ENCODE peak calls at places on chromosomes 3 and 15, in six cellular contexts. One of them, this sample, is unnamed.

GRCh38 chr3:95217661-95218060 is 1154.8 kb downstream of the NSUN3 start:
- DNase-seq in IMR-90: no peak
- DNase-seq in H9: no peak
- DNase-seq in neuronal stem cell: no peak
- DNase-seq in H1: no peak
- DNase-seq in trophoblast cell: no peak
- DNase-seq in this sample: no peak

GRCh38 chr15:25743909-25744275 is 119.2 kb downstream of the ATP10A start:
- DNase-seq in IMR-90: no peak
- DNase-seq in H9: no peak
- DNase-seq in neuronal stem cell: no peak
- DNase-seq in H1: no peak
- DNase-seq in trophoblast cell: no peak
- DNase-seq in this sample: no peak

GRCh38 chr3:185637388-185637787 is 51.3 kb downstream of the SENP2 start:
- DNase-seq in IMR-90: no peak
- DNase-seq in H9: no peak
- DNase-seq in neuronal stem cell: no peak
- DNase-seq in H1: no peak
- DNase-seq in trophoblast cell: no peak
- DNase-seq in this sample: no peak

GRCh38 chr15:99434506-99435137 is 131.2 kb upstream of the MEF2A start:
- DNase-seq in IMR-90: no peak
- DNase-seq in H9: no peak
- DNase-seq in neuronal stem cell: no peak
- DNase-seq in H1: no peak
- DNase-seq in trophoblast cell: no peak
- DNase-seq in this sample: no peak

GRCh38 chr15:72758195-72758594 is 25.4 kb downstream of the ADPGK start:
- DNase-seq in IMR-90: peak
- DNase-seq in H9: no peak
- DNase-seq in neuronal stem cell: no peak
- DNase-seq in H1: no peak
- DNase-seq in trophoblast cell: no peak
- DNase-seq in this sample: peak

GRCh38 chr3:52834871-52835501 is at the start of gene MUSTN1:
- DNase-seq in IMR-90: peak
- DNase-seq in H9: no peak
- DNase-seq in neuronal stem cell: peak
- DNase-seq in H1: no peak
- DNase-seq in trophoblast cell: no peak
- DNase-seq in this sample: peak

GRCh38 chr3:71391361-71391760 is 192.2 kb downstream of the FOXP1 start:
- DNase-seq in IMR-90: no peak
- DNase-seq in H9: no peak
- DNase-seq in neuronal stem cell: no peak
- DNase-seq in H1: no peak
- DNase-seq in trophoblast cell: no peak
- DNase-seq in this sample: no peak

GRCh38 chr3:105876745-105877624 is 8.2 kb upstream of the CBLB start:
- DNase-seq in IMR-90: no peak
- DNase-seq in H9: no peak
- DNase-seq in neuronal stem cell: no peak
- DNase-seq in H1: no peak
- DNase-seq in trophoblast cell: no peak
- DNase-seq in this sample: no peak

GRCh38 chr15:100264994-100265640 is 76.7 kb downstream of the ADAMTS17 start:
- DNase-seq in IMR-90: no peak
- DNase-seq in H9: no peak
- DNase-seq in neuronal stem cell: no peak
- DNase-seq in H1: no peak
- DNase-seq in trophoblast cell: no peak
- DNase-seq in this sample: no peak

GRCh38 chr15:67110400-67110799 is 45.0 kb downstream of the SMAD3 start:
- DNase-seq in IMR-90: no peak
- DNase-seq in H9: no peak
- DNase-seq in neuronal stem cell: no peak
- DNase-seq in H1: no peak
- DNase-seq in trophoblast cell: no peak
- DNase-seq in this sample: no peak

GRCh38 chr3:129966876-129967275 is 7.6 kb upstream of the TRH start:
- DNase-seq in IMR-90: no peak
- DNase-seq in H9: no peak
- DNase-seq in neuronal stem cell: no peak
- DNase-seq in H1: no peak
- DNase-seq in trophoblast cell: no peak
- DNase-seq in this sample: no peak
- H3K14ac ChIP-seq in IMR-90: no peak
- H3K14ac ChIP-seq in H9: no peak
- H3K14ac ChIP-seq in neuronal stem cell: no peak
- H3K14ac ChIP-seq in H1: no peak
- H3K14ac ChIP-seq in trophoblast cell: no peak
- H3K14ac ChIP-seq in this sample: no peak

DNA sequence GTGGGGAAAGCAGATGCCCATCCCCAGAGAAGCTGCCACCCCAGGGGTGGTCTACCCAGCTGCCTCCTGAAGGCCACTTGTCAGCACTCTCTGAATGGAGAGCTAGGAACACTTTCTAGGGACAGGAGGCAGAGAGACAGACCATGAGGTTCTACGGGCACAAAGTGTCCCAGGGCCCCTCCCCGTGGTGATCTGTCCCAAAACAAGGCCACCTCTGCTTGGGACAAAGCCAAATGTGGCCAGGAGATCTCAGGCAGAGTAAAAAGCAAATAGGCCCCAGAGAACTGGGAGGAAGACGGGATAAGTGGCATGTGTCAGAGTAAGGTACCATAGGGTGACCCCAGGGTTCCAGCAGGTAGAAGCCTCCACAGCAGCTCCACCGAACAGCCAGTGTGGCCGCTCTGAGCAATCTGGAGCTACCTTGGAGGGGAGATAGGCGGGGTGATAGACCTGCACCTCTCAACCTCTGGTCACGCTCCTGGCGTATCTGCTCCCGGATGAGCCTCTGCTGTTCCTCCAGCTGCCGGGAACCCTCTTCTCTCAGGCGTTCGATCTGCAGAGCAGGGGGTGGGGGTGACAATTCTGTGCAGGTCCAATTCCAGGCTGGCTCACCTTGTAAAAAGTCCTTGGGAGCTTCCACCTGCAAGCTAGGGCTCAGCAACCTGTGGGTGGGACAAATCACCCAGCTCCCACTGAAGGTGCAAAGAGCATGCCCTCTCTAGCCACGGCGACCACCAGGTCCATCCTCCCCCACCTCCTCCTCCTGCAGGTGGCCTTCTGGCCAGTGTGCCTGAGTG is 6.2 kb downstream of the C15orf62 start:
- DNase-seq in IMR-90: no peak
- DNase-seq in H9: no peak
- DNase-seq in neuronal stem cell: no peak
- DNase-seq in H1: no peak
- DNase-seq in trophoblast cell: no peak
- DNase-seq in this sample: no peak
- H3K14ac ChIP-seq in IMR-90: no peak
- H3K14ac ChIP-seq in H9: no peak
- H3K14ac ChIP-seq in neuronal stem cell: no peak
- H3K14ac ChIP-seq in H1: no peak
- H3K14ac ChIP-seq in trophoblast cell: no peak
- H3K14ac ChIP-seq in this sample: no peak

DNA sequence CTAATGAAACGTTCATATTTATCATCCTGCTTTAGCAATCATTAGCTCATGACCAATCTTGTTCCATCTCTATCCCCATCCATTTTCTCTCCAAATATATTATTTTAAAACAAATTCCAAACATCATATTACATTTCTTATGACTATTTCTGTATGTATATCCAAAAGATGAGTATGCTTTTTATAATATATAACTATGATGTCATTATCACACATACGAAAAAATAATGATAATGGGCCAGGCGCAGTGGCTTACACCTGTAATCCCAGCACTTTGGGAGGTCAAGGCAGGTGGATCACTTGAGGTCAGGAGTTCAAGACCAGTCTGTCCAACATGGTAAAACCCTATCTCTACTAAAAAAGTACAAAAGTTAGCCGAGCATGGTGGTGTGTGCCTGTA is 280.4 kb downstream of the FHIT start:
- DNase-seq in IMR-90: no peak
- DNase-seq in H9: no peak
- DNase-seq in neuronal stem cell: no peak
- DNase-seq in H1: no peak
- DNase-seq in trophoblast cell: no peak
- DNase-seq in this sample: no peak
- H3K14ac ChIP-seq in IMR-90: no peak
- H3K14ac ChIP-seq in H9: no peak
- H3K14ac ChIP-seq in neuronal stem cell: no peak
- H3K14ac ChIP-seq in H1: no peak
- H3K14ac ChIP-seq in trophoblast cell: no peak
- H3K14ac ChIP-seq in this sample: no peak

GRCh38 chr3:64188810-64189560 is 36.3 kb downstream of the PRICKLE2 start:
- DNase-seq in IMR-90: peak
- DNase-seq in H9: no peak
- DNase-seq in neuronal stem cell: no peak
- DNase-seq in H1: no peak
- DNase-seq in trophoblast cell: peak
- DNase-seq in this sample: peak
- H3K14ac ChIP-seq in IMR-90: peak
- H3K14ac ChIP-seq in H9: no peak
- H3K14ac ChIP-seq in neuronal stem cell: no peak
- H3K14ac ChIP-seq in H1: no peak
- H3K14ac ChIP-seq in trophoblast cell: no peak
- H3K14ac ChIP-seq in this sample: no peak

GRCh38 chr15:90025461-90026033 is 24.4 kb downstream of the ZNF710 start:
- DNase-seq in IMR-90: no peak
- DNase-seq in H9: no peak
- DNase-seq in neuronal stem cell: no peak
- DNase-seq in H1: no peak
- DNase-seq in trophoblast cell: no peak
- DNase-seq in this sample: no peak
- H3K14ac ChIP-seq in IMR-90: no peak
- H3K14ac ChIP-seq in H9: no peak
- H3K14ac ChIP-seq in neuronal stem cell: no peak
- H3K14ac ChIP-seq in H1: no peak
- H3K14ac ChIP-seq in trophoblast cell: no peak
- H3K14ac ChIP-seq in this sample: no peak

GRCh38 chr3:116002240-116002639 is 378.9 kb downstream of the GAP43 start:
- DNase-seq in IMR-90: no peak
- DNase-seq in H9: no peak
- DNase-seq in neuronal stem cell: no peak
- DNase-seq in H1: no peak
- DNase-seq in trophoblast cell: no peak
- DNase-seq in this sample: no peak

GRCh38 chr3:115999001-115999400 is 375.7 kb downstream of the GAP43 start:
- DNase-seq in IMR-90: no peak
- DNase-seq in H9: no peak
- DNase-seq in neuronal stem cell: no peak
- DNase-seq in H1: no peak
- DNase-seq in trophoblast cell: no peak
- DNase-seq in this sample: no peak

GRCh38 chr3:116000315-116000714 is 377.0 kb downstream of the GAP43 start:
- DNase-seq in IMR-90: peak
- DNase-seq in H9: no peak
- DNase-seq in neuronal stem cell: no peak
- DNase-seq in H1: no peak
- DNase-seq in trophoblast cell: peak
- DNase-seq in this sample: peak

GRCh38 chr3:116001063-116001765 is 377.9 kb downstream of the GAP43 start:
- DNase-seq in IMR-90: peak
- DNase-seq in H9: no peak
- DNase-seq in neuronal stem cell: no peak
- DNase-seq in H1: no peak
- DNase-seq in trophoblast cell: no peak
- DNase-seq in this sample: no peak

GRCh38 chr3:115999598-115999997 is 376.3 kb downstream of the GAP43 start:
- DNase-seq in IMR-90: peak
- DNase-seq in H9: peak
- DNase-seq in neuronal stem cell: no peak
- DNase-seq in H1: no peak
- DNase-seq in trophoblast cell: no peak
- DNase-seq in this sample: peak
- H3K14ac ChIP-seq in IMR-90: peak
- H3K14ac ChIP-seq in H9: peak
- H3K14ac ChIP-seq in neuronal stem cell: no peak
- H3K14ac ChIP-seq in H1: no peak
- H3K14ac ChIP-seq in trophoblast cell: no peak
- H3K14ac ChIP-seq in this sample: no peak

GRCh38 chr15:95772982-95773381 is 557.5 kb upstream of the NR2F2 start:
- DNase-seq in IMR-90: no peak
- DNase-seq in H9: no peak
- DNase-seq in neuronal stem cell: no peak
- DNase-seq in H1: no peak
- DNase-seq in trophoblast cell: no peak
- DNase-seq in this sample: no peak
- H3K14ac ChIP-seq in IMR-90: no peak
- H3K14ac ChIP-seq in H9: no peak
- H3K14ac ChIP-seq in neuronal stem cell: no peak
- H3K14ac ChIP-seq in H1: no peak
- H3K14ac ChIP-seq in trophoblast cell: no peak
- H3K14ac ChIP-seq in this sample: no peak

GRCh38 chr3:48950051-48950450 is 31.4 kb downstream of the ARIH2 start:
- DNase-seq in IMR-90: no peak
- DNase-seq in H9: no peak
- DNase-seq in neuronal stem cell: no peak
- DNase-seq in H1: no peak
- DNase-seq in trophoblast cell: no peak
- DNase-seq in this sample: no peak

GRCh38 chr3:48945432-48945831 is 26.8 kb downstream of the ARIH2 start:
- DNase-seq in IMR-90: no peak
- DNase-seq in H9: no peak
- DNase-seq in neuronal stem cell: no peak
- DNase-seq in H1: no peak
- DNase-seq in trophoblast cell: no peak
- DNase-seq in this sample: no peak

GRCh38 chr3:48949376-48949717 is 30.7 kb downstream of the ARIH2 start:
- DNase-seq in IMR-90: peak
- DNase-seq in H9: no peak
- DNase-seq in neuronal stem cell: no peak
- DNase-seq in H1: no peak
- DNase-seq in trophoblast cell: no peak
- DNase-seq in this sample: no peak

GRCh38 chr3:48945856-48946549 is 27.4 kb downstream of the ARIH2 start:
- DNase-seq in IMR-90: no peak
- DNase-seq in H9: no peak
- DNase-seq in neuronal stem cell: no peak
- DNase-seq in H1: no peak
- DNase-seq in trophoblast cell: no peak
- DNase-seq in this sample: no peak
- H3K14ac ChIP-seq in IMR-90: no peak
- H3K14ac ChIP-seq in H9: no peak
- H3K14ac ChIP-seq in neuronal stem cell: no peak
- H3K14ac ChIP-seq in H1: no peak
- H3K14ac ChIP-seq in trophoblast cell: no peak
- H3K14ac ChIP-seq in this sample: no peak

GRCh38 chr3:38153221-38153620 is 12.1 kb upstream of the OXSR1 start:
- DNase-seq in IMR-90: no peak
- DNase-seq in H9: no peak
- DNase-seq in neuronal stem cell: no peak
- DNase-seq in H1: peak
- DNase-seq in trophoblast cell: peak
- DNase-seq in this sample: no peak
- H3K14ac ChIP-seq in IMR-90: no peak
- H3K14ac ChIP-seq in H9: no peak
- H3K14ac ChIP-seq in neuronal stem cell: no peak
- H3K14ac ChIP-seq in H1: no peak
- H3K14ac ChIP-seq in trophoblast cell: no peak
- H3K14ac ChIP-seq in this sample: no peak